ENCODE peak calls at places on chromosomes 16 and 17, in seven cellular contexts. D is coronary artery, L is mesothelial cell of epicardium, B is fibroblast of lung, I is brain microvascular endothelial cell, H is lung, J is astrocyte of the spinal cord. N is an unnamed sample.
A peak's percentile ranks its signal among the peaks of the same experiment; 100 is the strongest.

GRCh38 chr17:15780188-15780587 is 48.1 kb downstream of the TBC1D26 start:
- DNase-seq in I (no peak), H (no peak), D (no peak), J (no peak), L (no peak), B (no peak), N (no peak)

GRCh38 chr17:40980594-40980993 is 3.5 kb downstream of the KRT40 start:
- DNase-seq in B (no peak), J (peak; percentile 15), D (no peak), L (no peak), I (no peak), H (no peak), N (no peak)

GRCh38 chr16:53785044-53785443 is 81.1 kb downstream of the FTO start:
- DNase-seq in H (no peak), J (no peak), L (no peak), D (no peak), I (no peak), B (peak; percentile 56), N (no peak)

GRCh38 chr17:50209472-50210248 is 8.2 kb upstream of the COL1A1 start:
- DNase-seq in I (peak; percentile 97), L (peak; percentile 74), B (peak; percentile 100), H (peak; percentile 79), J (peak; percentile 99), D (peak; percentile 98), N (peak; percentile 40)

GRCh38 chr16:66596986-66597848 is 7.3 kb upstream of the CMTM3 start:
- DNase-seq in B (no peak), L (no peak), J (no peak), H (no peak), D (no peak), I (no peak), N (no peak)

GRCh38 chr17:13531701-13532100 is 70.0 kb downstream of the HS3ST3A1 start:
- DNase-seq in H (no peak), L (no peak), B (no peak), J (no peak), D (no peak), I (no peak), N (no peak)

GRCh38 chr16:23061669-23062068 is 87.6 kb downstream of the USP31 start:
- DNase-seq in J (peak; percentile 42), D (no peak), I (no peak), H (no peak), L (no peak), B (no peak), N (no peak)

GRCh38 chr16:13896543-13897182 is 23.3 kb upstream of the ERCC4 start:
- DNase-seq in D (no peak), L (no peak), B (peak; percentile 20), I (no peak), J (no peak), H (no peak), N (no peak)

GRCh38 chr17:29769225-29769624 is 146.5 kb upstream of the CORO6 start:
- DNase-seq in B (no peak), H (no peak), I (no peak), D (no peak), L (no peak), J (no peak), N (no peak)

GRCh38 chr16:89678258-89678657 is 8.2 kb upstream of the CDK10 start:
- DNase-seq in H (no peak), I (no peak), J (no peak), D (no peak), L (no peak), B (no peak), N (no peak)

GRCh38 chr17:64331946-64332493 is 58.6 kb downstream of the PECAM1 start:
- DNase-seq in I (peak; percentile 5), J (no peak), D (no peak), H (peak; percentile 73), B (peak; percentile 45), L (no peak), N (no peak)

GRCh38 chr16:80971814-80972213 is 34.9 kb downstream of the CMC2 start:
- DNase-seq in D (no peak), H (no peak), J (no peak), I (no peak), L (no peak), B (no peak), N (no peak)

GRCh38 chr16:89475144-89475543 is 15.2 kb downstream of the ANKRD11 start:
- DNase-seq in I (no peak), L (no peak), H (no peak), B (no peak), D (no peak), J (no peak), N (no peak)

GRCh38 chr17:78526231-78527025 is 50.8 kb downstream of the DNAH17 start:
- DNase-seq in B (no peak), L (no peak), D (no peak), H (no peak), I (no peak), J (no peak), N (no peak)

GRCh38 chr16:28312327-28312726 is 20.0 kb downstream of the SBK1 start:
- DNase-seq in J (no peak), H (no peak), I (no peak), D (no peak), L (no peak), B (no peak), N (no peak)

GRCh38 chr16:52863000-52863399 is 189.7 kb downstream of the CHD9NB start:
- DNase-seq in J (no peak), D (no peak), I (no peak), B (no peak), H (no peak), L (no peak), N (no peak)

GRCh38 chr16:15689290-15689689 is 39.2 kb downstream of the NDE1 start:
- DNase-seq in J (peak; percentile 8), D (no peak), B (no peak), H (no peak), L (no peak), I (peak; percentile 24), N (no peak)

GRCh38 chr16:57797526-57798266 is 4.6 kb downstream of the KIFC3 start:
- DNase-seq in D (no peak), I (no peak), L (peak; percentile 62), B (no peak), J (no peak), H (peak; percentile 73), N (no peak)

GRCh38 chr16:57859331-57859730 is 57.0 kb upstream of the KIFC3 start:
- DNase-seq in B (peak; percentile 18), I (peak; percentile 85), L (no peak), D (no peak), J (peak; percentile 64), H (no peak), N (no peak)

GRCh38 chr16:68417711-68418301 is 30.5 kb downstream of the SMPD3 start:
- DNase-seq in L (no peak), H (peak; percentile 57), J (no peak), D (no peak), I (no peak), B (no peak), N (no peak)

GRCh38 chr16:73034374-73034773 is 13.6 kb downstream of the ZFHX3 start:
- DNase-seq in H (no peak), D (no peak), J (no peak), B (no peak), L (no peak), I (no peak), N (no peak)

GRCh38 chr17:42055496-42055895 is 5.1 kb upstream of the C17orf113 start:
- DNase-seq in I (no peak), D (no peak), B (no peak), H (no peak), L (no peak), J (no peak), N (no peak)

GRCh38 chr17:72122668-72123495 is 2.1 kb downstream of the SOX9 start:
- DNase-seq in L (no peak), D (no peak), J (peak; percentile 31), H (no peak), B (peak; percentile 77), I (no peak), N (peak; percentile 45)

GRCh38 chr16:64122177-64122576 is 999.7 kb downstream of the CDH11 start:
- DNase-seq in B (no peak), L (no peak), H (no peak), I (no peak), D (no peak), J (peak; percentile 8), N (no peak)
- TF ChIP-seq CTCF in B (no peak), L (no peak), H (no peak), I (no peak), D (no peak), J (no peak), N (no peak)

GRCh38 chr17:32320847-32321246 is 21.1 kb downstream of the C17orf75 start:
- DNase-seq in I (no peak), H (no peak), L (no peak), D (no peak), B (no peak), J (no peak), N (no peak)

GRCh38 chr17:32314636-32315035 is 27.3 kb downstream of the C17orf75 start:
- DNase-seq in J (no peak), D (no peak), H (no peak), B (no peak), L (no peak), I (no peak), N (no peak)

GRCh38 chr17:32319548-32319905 is 22.4 kb downstream of the C17orf75 start:
- DNase-seq in H (peak; percentile 80), L (peak; percentile 42), D (no peak), J (peak; percentile 30), I (peak; percentile 54), B (peak; percentile 53), N (peak; percentile 84)

GRCh38 chr17:32317353-32317752 is 24.6 kb downstream of the C17orf75 start:
- DNase-seq in I (no peak), H (no peak), L (no peak), J (no peak), D (no peak), B (no peak), N (no peak)

GRCh38 chr17:32318071-32318470 is 23.9 kb downstream of the C17orf75 start:
- DNase-seq in J (no peak), I (no peak), B (no peak), D (no peak), L (no peak), H (no peak), N (no peak)
- TF ChIP-seq CTCF in J (no peak), I (no peak), B (no peak), D (no peak), L (no peak), H (no peak), N (no peak)

DNA sequence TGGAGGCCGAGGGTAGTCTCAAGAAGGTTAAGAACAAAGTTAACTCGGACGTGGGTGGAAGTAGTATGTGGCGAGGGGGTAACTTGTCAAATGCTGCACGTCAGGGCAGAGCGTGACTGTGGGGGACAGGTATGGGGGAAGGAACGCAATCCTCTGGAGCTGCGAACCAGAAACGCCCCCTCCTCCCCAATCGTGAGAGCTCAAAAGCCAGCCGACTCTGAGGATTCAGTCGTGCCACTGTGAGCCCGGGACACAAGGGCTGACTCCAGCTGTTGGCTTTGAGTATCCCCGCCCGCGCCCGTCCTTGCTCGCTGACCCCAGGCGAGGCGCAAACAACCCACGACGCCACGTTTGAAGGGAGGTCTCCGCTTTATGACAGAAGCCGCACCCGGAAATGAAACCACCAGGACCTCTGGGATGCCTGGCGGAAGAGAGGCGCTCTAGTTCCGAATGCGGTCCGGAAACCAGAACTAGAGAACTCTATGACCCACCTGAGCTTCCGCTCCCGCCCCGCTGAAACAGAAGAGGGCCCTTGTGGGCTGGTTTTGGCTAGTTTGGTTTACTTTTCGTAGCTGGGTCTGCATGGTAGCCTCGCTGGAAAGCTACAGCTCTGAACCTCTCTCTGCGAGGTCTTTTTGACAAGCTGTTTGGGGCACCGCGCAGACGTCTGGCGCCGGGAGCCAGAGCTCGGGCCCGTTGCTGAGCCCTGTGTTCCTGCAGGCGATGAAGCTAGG is at the start of gene PEX12:
- DNase-seq in B (peak; percentile 92), J (peak; percentile 88), I (peak; percentile 81), H (peak; percentile 91), L (peak; percentile 37), D (peak; percentile 92), N (peak; percentile 48)
- TF ChIP-seq CTCF in B (no peak), J (no peak), I (no peak), H (no peak), L (no peak), D (no peak), N (no peak)

GRCh38 chr17:17562145-17562529 is 29.4 kb downstream of the PEMT start:
- DNase-seq in H (no peak), I (no peak), L (no peak), D (no peak), J (no peak), B (no peak), N (no peak)
- TF ChIP-seq CTCF in H (no peak), I (no peak), L (no peak), D (no peak), J (no peak), B (no peak), N (no peak)